ENCODE peak calls at places on chromosome 2, in four cellular contexts. One of them, this sample, is unnamed.

GRCh38 chr2:38301969-38302702 is 74.9 kb downstream of the ATL2 start:
- DNase-seq in SK-N-SH: no peak
- DNase-seq in cardiac muscle cell: no peak
- DNase-seq in CD4-positive, CD25-positive, alpha-beta regulatory T cell: no peak
- DNase-seq in this sample: peak; percentile 14

GRCh38 chr2:170652637-170653417 is 62.3 kb upstream of the SP5 start:
- DNase-seq in SK-N-SH: no peak
- DNase-seq in cardiac muscle cell: no peak
- DNase-seq in CD4-positive, CD25-positive, alpha-beta regulatory T cell: no peak
- DNase-seq in this sample: no peak

GRCh38 chr2:36355157-36355889 is at the start of gene CRIM1:
- DNase-seq in SK-N-SH: peak; percentile 82
- DNase-seq in cardiac muscle cell: peak; percentile 88
- DNase-seq in CD4-positive, CD25-positive, alpha-beta regulatory T cell: peak; percentile 24
- DNase-seq in this sample: peak; percentile 88

GRCh38 chr2:230156782-230157181 is 63.0 kb downstream of the SP110 start:
- DNase-seq in SK-N-SH: no peak
- DNase-seq in cardiac muscle cell: no peak
- DNase-seq in CD4-positive, CD25-positive, alpha-beta regulatory T cell: no peak
- DNase-seq in this sample: no peak

GRCh38 chr2:158723921-158724802 is 71.0 kb upstream of the DAPL1 start:
- DNase-seq in SK-N-SH: no peak
- DNase-seq in cardiac muscle cell: no peak
- DNase-seq in CD4-positive, CD25-positive, alpha-beta regulatory T cell: no peak
- DNase-seq in this sample: no peak

GRCh38 chr2:217335341-217335966 is 475.6 kb upstream of the TNP1 start:
- DNase-seq in SK-N-SH: no peak
- DNase-seq in cardiac muscle cell: no peak
- DNase-seq in CD4-positive, CD25-positive, alpha-beta regulatory T cell: no peak
- DNase-seq in this sample: no peak

GRCh38 chr2:10009811-10010781 is 33.3 kb upstream of the KLF11 start:
- DNase-seq in SK-N-SH: peak; percentile 70
- DNase-seq in cardiac muscle cell: no peak
- DNase-seq in CD4-positive, CD25-positive, alpha-beta regulatory T cell: no peak
- DNase-seq in this sample: peak; percentile 79

GRCh38 chr2:47616506-47616905 is 166.4 kb upstream of the MSH6 start:
- DNase-seq in SK-N-SH: no peak
- DNase-seq in cardiac muscle cell: no peak
- DNase-seq in CD4-positive, CD25-positive, alpha-beta regulatory T cell: no peak
- DNase-seq in this sample: no peak

GRCh38 chr2:118417417-118418125 is 329.3 kb downstream of the INSIG2 start:
- DNase-seq in SK-N-SH: no peak
- DNase-seq in cardiac muscle cell: no peak
- DNase-seq in CD4-positive, CD25-positive, alpha-beta regulatory T cell: no peak
- DNase-seq in this sample: no peak

GRCh38 chr2:39991298-39991697 is 212.2 kb upstream of the THUMPD2 start:
- DNase-seq in SK-N-SH: no peak
- DNase-seq in cardiac muscle cell: no peak
- DNase-seq in CD4-positive, CD25-positive, alpha-beta regulatory T cell: no peak
- DNase-seq in this sample: no peak

GRCh38 chr2:46273919-46274318 is 23.3 kb upstream of the EPAS1 start:
- DNase-seq in SK-N-SH: no peak
- DNase-seq in cardiac muscle cell: no peak
- DNase-seq in CD4-positive, CD25-positive, alpha-beta regulatory T cell: no peak
- DNase-seq in this sample: peak; percentile 68

GRCh38 chr2:5387421-5387820 is 304.8 kb upstream of the SOX11 start:
- DNase-seq in SK-N-SH: no peak
- DNase-seq in cardiac muscle cell: no peak
- DNase-seq in CD4-positive, CD25-positive, alpha-beta regulatory T cell: no peak
- DNase-seq in this sample: no peak

GRCh38 chr2:127055786-127056076 is 51.2 kb downstream of the BIN1 start:
- DNase-seq in SK-N-SH: no peak
- DNase-seq in cardiac muscle cell: no peak
- DNase-seq in CD4-positive, CD25-positive, alpha-beta regulatory T cell: no peak
- DNase-seq in this sample: no peak

GRCh38 chr2:149617057-149617456 is 29.5 kb upstream of the MMADHC start:
- DNase-seq in SK-N-SH: no peak
- DNase-seq in cardiac muscle cell: no peak
- DNase-seq in CD4-positive, CD25-positive, alpha-beta regulatory T cell: no peak
- DNase-seq in this sample: no peak

GRCh38 chr2:197858607-197859140 is 54.3 kb downstream of the PLCL1 start:
- DNase-seq in SK-N-SH: no peak
- DNase-seq in cardiac muscle cell: no peak
- DNase-seq in CD4-positive, CD25-positive, alpha-beta regulatory T cell: no peak
- DNase-seq in this sample: no peak

GRCh38 chr2:225399509-225399908 is at the start of gene NYAP2:
- DNase-seq in SK-N-SH: peak; percentile 36
- DNase-seq in cardiac muscle cell: no peak
- DNase-seq in CD4-positive, CD25-positive, alpha-beta regulatory T cell: no peak
- DNase-seq in this sample: no peak

GRCh38 chr2:46805401-46805951 is 110.1 kb downstream of the MCFD2 start:
- DNase-seq in SK-N-SH: peak; percentile 31
- DNase-seq in cardiac muscle cell: no peak
- DNase-seq in CD4-positive, CD25-positive, alpha-beta regulatory T cell: no peak
- DNase-seq in this sample: no peak

GRCh38 chr2:72745679-72746368 is 80.0 kb downstream of the EXOC6B start:
- DNase-seq in SK-N-SH: peak; percentile 21
- DNase-seq in cardiac muscle cell: peak; percentile 76
- DNase-seq in CD4-positive, CD25-positive, alpha-beta regulatory T cell: peak; percentile 33
- DNase-seq in this sample: no peak

GRCh38 chr2:18719978-18720775 is 130.8 kb upstream of the NT5C1B start:
- DNase-seq in SK-N-SH: no peak
- DNase-seq in cardiac muscle cell: no peak
- DNase-seq in CD4-positive, CD25-positive, alpha-beta regulatory T cell: no peak
- DNase-seq in this sample: no peak

GRCh38 chr2:10839813-10840212 is 27.2 kb upstream of the PDIA6 start:
- DNase-seq in SK-N-SH: no peak
- DNase-seq in cardiac muscle cell: peak; percentile 78
- DNase-seq in CD4-positive, CD25-positive, alpha-beta regulatory T cell: no peak
- DNase-seq in this sample: no peak

GRCh38 chr2:164599954-164600589 is 21.2 kb downstream of the GRB14 start:
- DNase-seq in SK-N-SH: peak; percentile 55
- DNase-seq in cardiac muscle cell: peak; percentile 86
- DNase-seq in CD4-positive, CD25-positive, alpha-beta regulatory T cell: no peak
- DNase-seq in this sample: peak; percentile 40

GRCh38 chr2:37201766-37202165 is 5.5 kb downstream of the CEBPZOS start:
- DNase-seq in SK-N-SH: no peak
- DNase-seq in cardiac muscle cell: no peak
- DNase-seq in CD4-positive, CD25-positive, alpha-beta regulatory T cell: no peak
- DNase-seq in this sample: no peak

GRCh38 chr2:120224256-120224655 is 1.1 kb upstream of the TMEM185B start:
- DNase-seq in SK-N-SH: no peak
- DNase-seq in cardiac muscle cell: no peak
- DNase-seq in CD4-positive, CD25-positive, alpha-beta regulatory T cell: no peak
- DNase-seq in this sample: peak; percentile 38
- H3K27ac ChIP-seq in SK-N-SH: no peak overlapping the region
- H3K27ac ChIP-seq in cardiac muscle cell: no peak overlapping the region
- H3K27ac ChIP-seq in CD4-positive, CD25-positive, alpha-beta regulatory T cell: no peak overlapping the region
- H3K27ac ChIP-seq in this sample: no peak overlapping the region

GRCh38 chr2:233248999-233249398 is 2.5 kb upstream of the ATG16L1 start:
- DNase-seq in SK-N-SH: no peak
- DNase-seq in cardiac muscle cell: no peak
- DNase-seq in CD4-positive, CD25-positive, alpha-beta regulatory T cell: no peak
- DNase-seq in this sample: no peak

GRCh38 chr2:233247744-233248143 is 3.7 kb upstream of the ATG16L1 start:
- DNase-seq in SK-N-SH: no peak
- DNase-seq in cardiac muscle cell: no peak
- DNase-seq in CD4-positive, CD25-positive, alpha-beta regulatory T cell: no peak
- DNase-seq in this sample: no peak

GRCh38 chr2:233244818-233245217 is 6.7 kb upstream of the ATG16L1 start:
- DNase-seq in SK-N-SH: no peak
- DNase-seq in cardiac muscle cell: no peak
- DNase-seq in CD4-positive, CD25-positive, alpha-beta regulatory T cell: no peak
- DNase-seq in this sample: no peak

GRCh38 chr2:233245406-233245805 is 6.1 kb upstream of the ATG16L1 start:
- DNase-seq in SK-N-SH: no peak
- DNase-seq in cardiac muscle cell: no peak
- DNase-seq in CD4-positive, CD25-positive, alpha-beta regulatory T cell: no peak
- DNase-seq in this sample: no peak

DNA sequence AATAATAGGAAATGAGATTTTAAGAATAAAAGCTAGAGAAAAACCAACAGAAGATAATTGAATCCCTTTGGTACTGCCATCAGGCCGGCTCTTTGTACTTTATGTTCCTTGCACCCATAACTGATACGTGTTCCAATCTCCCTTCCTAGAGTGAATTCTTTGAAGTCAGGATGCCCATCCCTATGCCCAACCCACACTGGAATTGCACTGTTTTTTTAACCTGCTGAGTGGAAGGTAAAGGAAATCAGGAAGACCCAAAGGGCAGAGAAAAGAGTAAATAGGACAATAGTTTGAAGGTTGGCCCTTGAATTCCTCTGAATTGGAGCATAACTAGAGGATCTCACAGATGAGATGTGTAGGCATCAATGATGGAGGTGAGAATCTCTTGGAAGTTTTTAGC is 4.4 kb upstream of the ATG16L1 start:
- DNase-seq in SK-N-SH: no peak
- DNase-seq in cardiac muscle cell: no peak
- DNase-seq in CD4-positive, CD25-positive, alpha-beta regulatory T cell: no peak
- DNase-seq in this sample: no peak
- H3K27ac ChIP-seq in SK-N-SH: peak overlapping the region; percentile 46
- H3K27ac ChIP-seq in cardiac muscle cell: no peak overlapping the region
- H3K27ac ChIP-seq in CD4-positive, CD25-positive, alpha-beta regulatory T cell: peak overlapping the region; percentile 58
- H3K27ac ChIP-seq in this sample: no peak overlapping the region

DNA sequence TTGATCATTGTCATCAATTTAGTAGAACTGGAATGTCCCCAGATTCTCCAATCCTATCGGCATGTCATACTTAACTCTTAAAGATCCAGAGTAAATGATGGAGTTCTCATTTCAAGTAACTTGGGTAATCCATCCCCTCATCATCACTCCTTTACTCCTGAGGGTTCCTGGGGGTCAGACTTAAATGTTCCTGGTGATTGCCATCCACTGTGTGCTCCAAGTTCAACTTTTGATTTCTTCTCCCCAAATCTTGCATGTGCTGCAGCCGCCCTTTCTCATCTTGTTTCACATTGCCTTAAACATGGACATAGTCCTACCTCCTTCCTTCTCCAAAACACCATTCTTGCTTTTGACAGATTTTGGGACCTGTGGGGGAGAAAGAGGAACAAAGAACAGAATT is 43.2 kb downstream of the HNMT start:
- DNase-seq in SK-N-SH: no peak
- DNase-seq in cardiac muscle cell: no peak
- DNase-seq in CD4-positive, CD25-positive, alpha-beta regulatory T cell: no peak
- DNase-seq in this sample: no peak
- H3K27ac ChIP-seq in SK-N-SH: no peak overlapping the region
- H3K27ac ChIP-seq in cardiac muscle cell: no peak overlapping the region
- H3K27ac ChIP-seq in CD4-positive, CD25-positive, alpha-beta regulatory T cell: no peak overlapping the region
- H3K27ac ChIP-seq in this sample: no peak overlapping the region

GRCh38 chr2:241902357-241902991 is 32.9 kb downstream of the RTP5 start:
- DNase-seq in SK-N-SH: no peak
- DNase-seq in cardiac muscle cell: no peak
- DNase-seq in CD4-positive, CD25-positive, alpha-beta regulatory T cell: no peak
- DNase-seq in this sample: peak; percentile 50

GRCh38 chr2:241905716-241906376 is 36.3 kb downstream of the RTP5 start:
- DNase-seq in SK-N-SH: no peak
- DNase-seq in cardiac muscle cell: no peak
- DNase-seq in CD4-positive, CD25-positive, alpha-beta regulatory T cell: no peak
- DNase-seq in this sample: no peak

GRCh38 chr2:241904791-241905710 is 35.5 kb downstream of the RTP5 start:
- DNase-seq in SK-N-SH: no peak
- DNase-seq in cardiac muscle cell: no peak
- DNase-seq in CD4-positive, CD25-positive, alpha-beta regulatory T cell: no peak
- DNase-seq in this sample: no peak

GRCh38 chr2:241903121-241904010 is 33.8 kb downstream of the RTP5 start:
- DNase-seq in SK-N-SH: no peak
- DNase-seq in cardiac muscle cell: no peak
- DNase-seq in CD4-positive, CD25-positive, alpha-beta regulatory T cell: no peak
- DNase-seq in this sample: no peak

GRCh38 chr2:241904011-241904718 is 34.6 kb downstream of the RTP5 start:
- DNase-seq in SK-N-SH: no peak
- DNase-seq in cardiac muscle cell: no peak
- DNase-seq in CD4-positive, CD25-positive, alpha-beta regulatory T cell: no peak
- DNase-seq in this sample: no peak
- H3K27ac ChIP-seq in SK-N-SH: no peak overlapping the region
- H3K27ac ChIP-seq in cardiac muscle cell: no peak overlapping the region
- H3K27ac ChIP-seq in CD4-positive, CD25-positive, alpha-beta regulatory T cell: no peak overlapping the region
- H3K27ac ChIP-seq in this sample: no peak overlapping the region

GRCh38 chr2:120004254-120004653 is 8.6 kb upstream of the EPB41L5 start:
- DNase-seq in SK-N-SH: no peak
- DNase-seq in cardiac muscle cell: no peak
- DNase-seq in CD4-positive, CD25-positive, alpha-beta regulatory T cell: no peak
- DNase-seq in this sample: no peak

GRCh38 chr2:120005834-120006521 is 6.9 kb upstream of the EPB41L5 start:
- DNase-seq in SK-N-SH: no peak
- DNase-seq in cardiac muscle cell: no peak
- DNase-seq in CD4-positive, CD25-positive, alpha-beta regulatory T cell: no peak
- DNase-seq in this sample: no peak

GRCh38 chr2:120012771-120013568 is at the start of gene EPB41L5:
- DNase-seq in SK-N-SH: peak; percentile 96
- DNase-seq in cardiac muscle cell: peak; percentile 98
- DNase-seq in CD4-positive, CD25-positive, alpha-beta regulatory T cell: peak; percentile 71
- DNase-seq in this sample: peak; percentile 96

GRCh38 chr2:120012363-120012762 is 514 bp upstream of the EPB41L5 start:
- DNase-seq in SK-N-SH: no peak
- DNase-seq in cardiac muscle cell: no peak
- DNase-seq in CD4-positive, CD25-positive, alpha-beta regulatory T cell: no peak
- DNase-seq in this sample: no peak

GRCh38 chr2:120007851-120008250 is 5.0 kb upstream of the EPB41L5 start:
- DNase-seq in SK-N-SH: no peak
- DNase-seq in cardiac muscle cell: no peak
- DNase-seq in CD4-positive, CD25-positive, alpha-beta regulatory T cell: no peak
- DNase-seq in this sample: peak; percentile 71
- H3K27ac ChIP-seq in SK-N-SH: no peak overlapping the region
- H3K27ac ChIP-seq in cardiac muscle cell: no peak overlapping the region
- H3K27ac ChIP-seq in CD4-positive, CD25-positive, alpha-beta regulatory T cell: no peak overlapping the region
- H3K27ac ChIP-seq in this sample: peak overlapping the region; percentile 25

GRCh38 chr2:96906719-96907404 is 37.0 kb upstream of the SEMA4C start:
- DNase-seq in SK-N-SH: peak; percentile 71
- DNase-seq in cardiac muscle cell: no peak
- DNase-seq in CD4-positive, CD25-positive, alpha-beta regulatory T cell: no peak
- DNase-seq in this sample: no peak
- H3K27ac ChIP-seq in SK-N-SH: no peak overlapping the region
- H3K27ac ChIP-seq in cardiac muscle cell: peak overlapping the region; percentile 94
- H3K27ac ChIP-seq in CD4-positive, CD25-positive, alpha-beta regulatory T cell: no peak overlapping the region
- H3K27ac ChIP-seq in this sample: peak overlapping the region; percentile 63

DNA sequence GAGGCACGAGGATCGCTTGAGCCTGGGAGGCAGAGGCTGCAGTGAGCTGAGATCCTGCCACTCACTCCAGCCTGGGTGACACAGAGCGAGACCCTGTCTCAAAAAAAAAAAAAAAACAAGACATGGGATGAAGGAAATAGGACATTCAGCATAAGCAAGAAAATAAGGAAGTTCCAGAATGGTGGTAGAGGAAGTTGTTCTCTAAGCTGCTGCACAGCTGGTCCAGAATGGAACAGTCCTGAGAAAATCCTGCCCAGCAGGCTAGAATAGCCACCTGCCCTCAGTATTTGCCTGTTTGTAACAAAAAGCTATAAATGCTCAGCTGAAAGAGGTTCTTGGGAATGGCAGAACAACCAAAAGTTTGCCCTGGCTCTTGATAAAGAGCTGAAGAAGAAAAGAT is 11.1 kb upstream of the MAPRE3 start:
- DNase-seq in SK-N-SH: no peak
- DNase-seq in cardiac muscle cell: no peak
- DNase-seq in CD4-positive, CD25-positive, alpha-beta regulatory T cell: no peak
- DNase-seq in this sample: no peak
- H3K27ac ChIP-seq in SK-N-SH: no peak overlapping the region
- H3K27ac ChIP-seq in cardiac muscle cell: no peak overlapping the region
- H3K27ac ChIP-seq in CD4-positive, CD25-positive, alpha-beta regulatory T cell: no peak overlapping the region
- H3K27ac ChIP-seq in this sample: no peak overlapping the region

This sample was measured in thyroid gland.